ENCODE peak calls at places on chromosome 7, in four cellular contexts. One of them, this sample, is unnamed.

GRCh38 chr7:129334473-129334872 is 99.8 kb upstream of the STRIP2 start:
- DNase-seq in T-cell: no peak
- DNase-seq in GM23338: peak; percentile 45
- DNase-seq in NCI-H2081: no peak
- DNase-seq in this sample: no peak

GRCh38 chr7:35757574-35757973 is 43.3 kb upstream of the SEPTIN7 start:
- DNase-seq in T-cell: no peak
- DNase-seq in GM23338: no peak
- DNase-seq in NCI-H2081: no peak
- DNase-seq in this sample: no peak

GRCh38 chr7:27245124-27245797 is 2.7 kb downstream of the EVX1 start:
- DNase-seq in T-cell: no peak
- DNase-seq in GM23338: peak; percentile 58
- DNase-seq in NCI-H2081: no peak
- DNase-seq in this sample: no peak

GRCh38 chr7:9598411-9598810 is 1165.0 kb downstream of the NXPH1 start:
- DNase-seq in T-cell: no peak
- DNase-seq in GM23338: no peak
- DNase-seq in NCI-H2081: no peak
- DNase-seq in this sample: no peak

GRCh38 chr7:106588576-106589494 is 72.1 kb downstream of the CCDC71L start:
- DNase-seq in T-cell: no peak
- DNase-seq in GM23338: no peak
- DNase-seq in NCI-H2081: peak; percentile 62
- DNase-seq in this sample: no peak

GRCh38 chr7:44922351-44922694 is 37.0 kb upstream of the PURB start:
- DNase-seq in T-cell: no peak
- DNase-seq in GM23338: no peak
- DNase-seq in NCI-H2081: no peak
- DNase-seq in this sample: no peak

GRCh38 chr7:17672774-17673173 is 267.5 kb downstream of the SNX13 start:
- DNase-seq in T-cell: no peak
- DNase-seq in GM23338: no peak
- DNase-seq in NCI-H2081: no peak
- DNase-seq in this sample: no peak

GRCh38 chr7:74334026-74334425 is 44.8 kb downstream of the CLIP2 start:
- DNase-seq in T-cell: no peak
- DNase-seq in GM23338: no peak
- DNase-seq in NCI-H2081: no peak
- DNase-seq in this sample: no peak

GRCh38 chr7:69747144-69747543 is 148.9 kb downstream of the AUTS2 start:
- DNase-seq in T-cell: no peak
- DNase-seq in GM23338: no peak
- DNase-seq in NCI-H2081: no peak
- DNase-seq in this sample: no peak

GRCh38 chr7:128827971-128828711 is 2.1 kb upstream of the FLNC start:
- DNase-seq in T-cell: no peak
- DNase-seq in GM23338: no peak
- DNase-seq in NCI-H2081: no peak
- DNase-seq in this sample: no peak

GRCh38 chr7:122304604-122304975 is at the start of gene FEZF1:
- DNase-seq in T-cell: no peak
- DNase-seq in GM23338: peak; percentile 81
- DNase-seq in NCI-H2081: peak; percentile 38
- DNase-seq in this sample: no peak

GRCh38 chr7:46814516-46815250 is 767.2 kb downstream of the TNS3 start:
- DNase-seq in T-cell: no peak
- DNase-seq in GM23338: no peak
- DNase-seq in NCI-H2081: no peak
- DNase-seq in this sample: no peak

GRCh38 chr7:33636359-33636758 is 269.0 kb upstream of the BMPER start:
- DNase-seq in T-cell: no peak
- DNase-seq in GM23338: no peak
- DNase-seq in NCI-H2081: no peak
- DNase-seq in this sample: no peak

GRCh38 chr7:130435455-130435854 is 5.4 kb downstream of the CEP41 start:
- DNase-seq in T-cell: no peak
- DNase-seq in GM23338: no peak
- DNase-seq in NCI-H2081: peak; percentile 72
- DNase-seq in this sample: no peak

GRCh38 chr7:148959726-148960125 is 68.6 kb downstream of the PDIA4 start:
- DNase-seq in T-cell: no peak
- DNase-seq in GM23338: no peak
- DNase-seq in NCI-H2081: no peak
- DNase-seq in this sample: no peak

GRCh38 chr7:20514364-20514763 is 101.1 kb upstream of the ABCB5 start:
- DNase-seq in T-cell: no peak
- DNase-seq in GM23338: no peak
- DNase-seq in NCI-H2081: peak; percentile 96
- DNase-seq in this sample: no peak

GRCh38 chr7:120740348-120740747 is 117.6 kb downstream of the TSPAN12 start:
- DNase-seq in T-cell: no peak
- DNase-seq in GM23338: no peak
- DNase-seq in NCI-H2081: peak; percentile 49
- DNase-seq in this sample: no peak

GRCh38 chr7:73618538-73618937 is 5.8 kb downstream of the MLXIPL start:
- DNase-seq in T-cell: no peak
- DNase-seq in GM23338: no peak
- DNase-seq in NCI-H2081: no peak
- DNase-seq in this sample: no peak

GRCh38 chr7:99086944-99087343 is 57.0 kb downstream of the SMURF1 start:
- DNase-seq in T-cell: no peak
- DNase-seq in GM23338: no peak
- DNase-seq in NCI-H2081: no peak
- DNase-seq in this sample: no peak

GRCh38 chr7:31104361-31105255 is 52.5 kb downstream of the ADCYAP1R1 start:
- DNase-seq in T-cell: no peak
- DNase-seq in GM23338: no peak
- DNase-seq in NCI-H2081: no peak
- DNase-seq in this sample: no peak

GRCh38 chr7:38280707-38281106 is 7.3 kb upstream of the TARP start:
- DNase-seq in T-cell: no peak
- DNase-seq in GM23338: no peak
- DNase-seq in NCI-H2081: no peak
- DNase-seq in this sample: no peak

GRCh38 chr7:100600222-100601038 is 1.7 kb upstream of the PCOLCE start:
- DNase-seq in T-cell: no peak
- DNase-seq in GM23338: peak; percentile 40
- DNase-seq in NCI-H2081: no peak
- DNase-seq in this sample: no peak

GRCh38 chr7:148458263-148458662 is 132.3 kb upstream of the C7orf33 start:
- DNase-seq in T-cell: no peak
- DNase-seq in GM23338: no peak
- DNase-seq in NCI-H2081: no peak
- DNase-seq in this sample: no peak

GRCh38 chr7:73810991-73811360 is 19.8 kb upstream of the CLDN4 start:
- DNase-seq in T-cell: no peak
- DNase-seq in GM23338: peak; percentile 62
- DNase-seq in NCI-H2081: no peak
- DNase-seq in this sample: no peak

GRCh38 chr7:128266891-128267839 is 26.1 kb downstream of the LEP start:
- DNase-seq in T-cell: no peak
- DNase-seq in GM23338: peak; percentile 81
- DNase-seq in NCI-H2081: peak; percentile 65
- DNase-seq in this sample: no peak

GRCh38 chr7:38673795-38674194 is 42.6 kb upstream of the AMPH start:
- DNase-seq in T-cell: no peak
- DNase-seq in GM23338: no peak
- DNase-seq in NCI-H2081: no peak
- DNase-seq in this sample: no peak

GRCh38 chr7:18762189-18762588 is 266.6 kb downstream of the HDAC9 start:
- DNase-seq in T-cell: no peak
- DNase-seq in GM23338: no peak
- DNase-seq in NCI-H2081: no peak
- DNase-seq in this sample: no peak

GRCh38 chr7:123460616-123461015 is 73.8 kb downstream of the IQUB start:
- DNase-seq in T-cell: no peak
- DNase-seq in GM23338: peak; percentile 8
- DNase-seq in NCI-H2081: no peak
- DNase-seq in this sample: no peak

GRCh38 chr7:81478664-81479063 is 291.2 kb downstream of the HGF start:
- DNase-seq in T-cell: no peak
- DNase-seq in GM23338: no peak
- DNase-seq in NCI-H2081: no peak
- DNase-seq in this sample: no peak

GRCh38 chr7:1667566-1668485 is 2.3 kb upstream of the ELFN1 start:
- DNase-seq in T-cell: peak; percentile 22
- DNase-seq in GM23338: peak; percentile 50
- DNase-seq in NCI-H2081: no peak
- DNase-seq in this sample: no peak

GRCh38 chr7:3916146-3916545 is 615.1 kb downstream of the SDK1 start:
- DNase-seq in T-cell: no peak
- DNase-seq in GM23338: no peak
- DNase-seq in NCI-H2081: no peak
- DNase-seq in this sample: no peak

GRCh38 chr7:1978656-1979590 is 253.8 kb downstream of the MAD1L1 start:
- DNase-seq in T-cell: no peak
- DNase-seq in GM23338: no peak
- DNase-seq in NCI-H2081: no peak
- DNase-seq in this sample: no peak

GRCh38 chr7:22565315-22565811 is 65.4 kb upstream of the STEAP1B start:
- DNase-seq in T-cell: no peak
- DNase-seq in GM23338: no peak
- DNase-seq in NCI-H2081: no peak
- DNase-seq in this sample: no peak

This sample was measured in naive thymus-derived CD4-positive, alpha-beta T cell.